ENCODE peak calls at places on chromosomes 13 and 19, in four cellular contexts. One of them, this sample, is unnamed.

GRCh38 chr13:44243198-44243852 is 130.3 kb upstream of the SERP2 start:
- DNase-seq in ascending aorta: no peak
- DNase-seq in lower lobe of right lung: peak
- DNase-seq in AG04449: no peak
- DNase-seq in this sample: no peak

GRCh38 chr13:33441015-33441414 is 155.5 kb upstream of the STARD13 start:
- DNase-seq in ascending aorta: no peak
- DNase-seq in lower lobe of right lung: no peak
- DNase-seq in AG04449: no peak
- DNase-seq in this sample: peak

GRCh38 chr19:13026478-13026999 is 31.3 kb downstream of the NFIX start:
- DNase-seq in ascending aorta: no peak
- DNase-seq in lower lobe of right lung: no peak
- DNase-seq in AG04449: no peak
- DNase-seq in this sample: no peak

GRCh38 chr13:48184260-48184659 is 48.7 kb upstream of the ITM2B start:
- DNase-seq in ascending aorta: no peak
- DNase-seq in lower lobe of right lung: no peak
- DNase-seq in AG04449: no peak
- DNase-seq in this sample: no peak

GRCh38 chr19:35288843-35289355 is 3.1 kb upstream of the MAG start:
- DNase-seq in ascending aorta: no peak
- DNase-seq in lower lobe of right lung: no peak
- DNase-seq in AG04449: no peak
- DNase-seq in this sample: no peak

GRCh38 chr19:15251010-15251748 is 18.9 kb upstream of the EPHX3 start:
- DNase-seq in ascending aorta: peak
- DNase-seq in lower lobe of right lung: no peak
- DNase-seq in AG04449: peak
- DNase-seq in this sample: peak

GRCh38 chr13:48730971-48731658 is 77.4 kb downstream of the CYSLTR2 start:
- DNase-seq in ascending aorta: no peak
- DNase-seq in lower lobe of right lung: no peak
- DNase-seq in AG04449: no peak
- DNase-seq in this sample: peak

GRCh38 chr19:11105014-11105636 is 15.9 kb downstream of the LDLR start:
- DNase-seq in ascending aorta: no peak
- DNase-seq in lower lobe of right lung: no peak
- DNase-seq in AG04449: no peak
- DNase-seq in this sample: no peak

GRCh38 chr13:19967619-19968018 is 9.1 kb downstream of the ZMYM2 start:
- DNase-seq in ascending aorta: no peak
- DNase-seq in lower lobe of right lung: no peak
- DNase-seq in AG04449: no peak
- DNase-seq in this sample: no peak

GRCh38 chr19:48171584-48172170 is 1.2 kb downstream of the ZSWIM9 start:
- DNase-seq in ascending aorta: no peak
- DNase-seq in lower lobe of right lung: no peak
- DNase-seq in AG04449: no peak
- DNase-seq in this sample: no peak

GRCh38 chr13:80338781-80339577 is 1.9 kb downstream of the SPRY2 start:
- DNase-seq in ascending aorta: peak
- DNase-seq in lower lobe of right lung: peak
- DNase-seq in AG04449: peak
- DNase-seq in this sample: peak

GRCh38 chr19:17348700-17349099 is 11.3 kb downstream of the GTPBP3 start:
- DNase-seq in ascending aorta: peak
- DNase-seq in lower lobe of right lung: no peak
- DNase-seq in AG04449: no peak
- DNase-seq in this sample: no peak

GRCh38 chr19:42474743-42475142 is 32.0 kb upstream of the CXCL17 start:
- DNase-seq in ascending aorta: no peak
- DNase-seq in lower lobe of right lung: no peak
- DNase-seq in AG04449: no peak
- DNase-seq in this sample: no peak

GRCh38 chr19:42473686-42474085 is 30.9 kb upstream of the CXCL17 start:
- DNase-seq in ascending aorta: no peak
- DNase-seq in lower lobe of right lung: no peak
- DNase-seq in AG04449: no peak
- DNase-seq in this sample: no peak

GRCh38 chr19:42477117-42477516 is 34.4 kb upstream of the CXCL17 start:
- DNase-seq in ascending aorta: no peak
- DNase-seq in lower lobe of right lung: no peak
- DNase-seq in AG04449: no peak
- DNase-seq in this sample: no peak

GRCh38 chr19:42477933-42478332 is 35.2 kb upstream of the CXCL17 start:
- DNase-seq in ascending aorta: no peak
- DNase-seq in lower lobe of right lung: no peak
- DNase-seq in AG04449: no peak
- DNase-seq in this sample: no peak

DNA sequence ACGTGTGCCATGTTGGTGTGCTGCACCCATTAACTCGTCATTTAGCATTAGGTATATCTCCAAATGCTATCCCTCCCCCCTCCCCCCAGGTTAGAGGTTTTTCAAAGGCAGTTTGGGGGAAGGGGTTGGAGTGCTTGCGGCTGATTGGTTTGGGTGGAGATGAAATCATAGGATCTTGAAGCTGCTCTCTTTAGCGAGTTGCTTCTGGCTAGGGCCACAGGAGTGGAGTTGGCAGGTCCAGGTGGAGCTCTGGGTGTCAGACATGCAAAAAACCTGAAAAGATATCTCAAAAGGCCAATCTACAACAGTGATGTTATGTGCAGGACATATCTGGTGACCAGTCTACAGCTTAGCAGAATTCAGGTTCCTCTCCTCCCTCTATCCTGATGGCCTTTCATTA is 32.6 kb upstream of the CXCL17 start:
- DNase-seq in ascending aorta: no peak
- DNase-seq in lower lobe of right lung: no peak
- DNase-seq in AG04449: no peak
- DNase-seq in this sample: no peak
- H3K4me3 ChIP-seq in ascending aorta: no peak
- H3K4me3 ChIP-seq in lower lobe of right lung: no peak
- H3K4me3 ChIP-seq in AG04449: no peak
- H3K4me3 ChIP-seq in this sample: no peak

DNA sequence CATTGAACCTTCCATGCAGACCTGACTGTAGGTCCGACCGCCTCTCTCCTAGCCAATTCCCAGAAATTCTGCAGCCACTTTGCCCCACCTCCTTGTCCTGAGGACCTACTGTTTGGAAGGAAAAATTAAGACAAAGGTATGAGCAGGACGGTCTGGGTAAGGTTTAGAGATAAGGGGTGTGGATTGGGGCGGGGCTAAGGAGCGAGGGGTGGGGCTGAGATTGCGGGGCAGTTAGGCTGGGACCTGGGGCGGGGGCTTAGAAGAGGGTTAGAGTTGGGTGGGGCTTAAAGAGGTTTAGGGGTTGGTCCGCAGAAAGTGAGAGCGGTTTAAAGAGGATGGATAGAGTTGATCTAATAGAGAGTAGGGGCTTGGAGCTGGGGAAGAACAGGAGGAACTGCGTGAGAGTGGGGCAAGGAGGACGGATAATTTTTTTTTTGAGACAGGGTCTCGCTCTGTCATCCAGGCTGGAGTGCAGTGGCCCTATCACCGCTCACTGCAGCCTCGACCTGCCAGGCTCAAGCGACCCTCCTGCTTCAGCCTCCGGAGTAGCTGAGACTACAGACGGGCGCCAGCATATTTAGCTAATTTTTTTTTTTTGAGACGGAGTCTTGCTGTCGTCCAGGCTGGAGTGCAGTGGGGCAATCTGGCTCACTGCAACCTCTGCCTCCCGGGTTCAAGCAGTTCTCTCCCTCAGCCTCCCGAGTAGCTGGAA is 1.7 kb upstream of the ZNF865 start:
- DNase-seq in ascending aorta: no peak
- DNase-seq in lower lobe of right lung: no peak
- DNase-seq in AG04449: no peak
- DNase-seq in this sample: no peak
- H3K4me3 ChIP-seq in ascending aorta: no peak
- H3K4me3 ChIP-seq in lower lobe of right lung: peak
- H3K4me3 ChIP-seq in AG04449: no peak
- H3K4me3 ChIP-seq in this sample: no peak

GRCh38 chr13:99983401-99984133 is 2.0 kb downstream of the ZIC2 start:
- DNase-seq in ascending aorta: no peak
- DNase-seq in lower lobe of right lung: no peak
- DNase-seq in AG04449: no peak
- DNase-seq in this sample: no peak
- H3K4me3 ChIP-seq in ascending aorta: no peak
- H3K4me3 ChIP-seq in lower lobe of right lung: no peak
- H3K4me3 ChIP-seq in AG04449: no peak
- H3K4me3 ChIP-seq in this sample: no peak

GRCh38 chr19:39970674-39971379 is at the start of gene PSMC4:
- DNase-seq in ascending aorta: peak
- DNase-seq in lower lobe of right lung: peak
- DNase-seq in AG04449: peak
- DNase-seq in this sample: peak

GRCh38 chr19:39968789-39969188 is 2.2 kb upstream of the PSMC4 start:
- DNase-seq in ascending aorta: peak
- DNase-seq in lower lobe of right lung: no peak
- DNase-seq in AG04449: no peak
- DNase-seq in this sample: no peak

GRCh38 chr19:39970424-39970673 is 616 bp upstream of the PSMC4 start:
- DNase-seq in ascending aorta: no peak
- DNase-seq in lower lobe of right lung: no peak
- DNase-seq in AG04449: no peak
- DNase-seq in this sample: no peak

GRCh38 chr19:39969266-39969665 is 1.7 kb upstream of the PSMC4 start:
- DNase-seq in ascending aorta: peak
- DNase-seq in lower lobe of right lung: no peak
- DNase-seq in AG04449: no peak
- DNase-seq in this sample: no peak

GRCh38 chr19:39969681-39970423 is 1.1 kb upstream of the PSMC4 start:
- DNase-seq in ascending aorta: no peak
- DNase-seq in lower lobe of right lung: no peak
- DNase-seq in AG04449: no peak
- DNase-seq in this sample: no peak
- H3K4me3 ChIP-seq in ascending aorta: peak
- H3K4me3 ChIP-seq in lower lobe of right lung: peak
- H3K4me3 ChIP-seq in AG04449: peak
- H3K4me3 ChIP-seq in this sample: peak

DNA sequence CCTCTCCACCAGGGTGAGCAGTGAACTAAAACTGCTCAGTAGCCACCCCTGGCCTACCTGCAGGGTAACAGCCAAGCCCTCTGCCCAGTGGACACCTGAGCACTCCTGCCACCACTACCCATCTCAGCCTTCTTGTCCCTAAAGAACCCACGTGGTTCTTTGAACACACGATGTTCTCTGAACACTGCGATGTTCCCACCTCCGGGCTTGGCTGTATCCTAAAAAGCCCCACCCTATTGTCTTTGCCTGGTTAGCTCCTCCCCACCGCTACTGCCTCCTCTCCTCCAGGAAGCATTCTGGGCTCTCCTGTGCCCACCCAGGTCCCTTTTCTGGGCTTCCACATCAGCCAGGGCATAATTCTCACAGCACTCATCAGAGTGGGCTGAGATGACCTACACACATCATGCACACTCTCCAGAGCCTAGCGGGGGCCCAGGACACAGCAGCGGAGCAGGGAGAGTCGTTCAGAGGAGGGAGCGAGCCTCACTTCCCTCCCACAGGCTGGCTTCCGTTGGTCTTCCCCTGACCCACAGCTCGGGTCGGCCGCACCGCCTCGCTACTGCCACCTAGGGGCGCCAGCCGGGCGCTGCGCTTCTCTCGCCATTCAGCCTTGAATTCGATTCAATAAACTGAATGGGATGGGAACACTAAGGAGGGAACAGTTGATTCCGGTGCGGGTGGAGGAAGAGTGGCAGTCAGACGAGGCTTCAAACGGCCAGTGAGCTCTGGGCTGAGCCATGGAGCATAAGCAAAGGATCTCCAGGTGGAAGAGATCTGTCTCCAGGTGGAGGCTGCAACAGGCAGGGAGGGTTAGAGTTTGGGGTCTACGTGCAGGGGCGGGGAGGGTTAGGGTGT is 3.2 kb downstream of the ELAVL1 start:
- DNase-seq in ascending aorta: peak
- DNase-seq in lower lobe of right lung: peak
- DNase-seq in AG04449: peak
- DNase-seq in this sample: peak
- H3K4me3 ChIP-seq in ascending aorta: peak
- H3K4me3 ChIP-seq in lower lobe of right lung: peak
- H3K4me3 ChIP-seq in AG04449: peak
- H3K4me3 ChIP-seq in this sample: peak

GRCh38 chr13:27639186-27639585 is 17.5 kb downstream of the POLR1D start:
- DNase-seq in ascending aorta: no peak
- DNase-seq in lower lobe of right lung: no peak
- DNase-seq in AG04449: no peak
- DNase-seq in this sample: no peak

GRCh38 chr13:27638521-27638920 is 16.8 kb downstream of the POLR1D start:
- DNase-seq in ascending aorta: no peak
- DNase-seq in lower lobe of right lung: no peak
- DNase-seq in AG04449: no peak
- DNase-seq in this sample: no peak

GRCh38 chr13:27641711-27642502 is 20.2 kb downstream of the POLR1D start:
- DNase-seq in ascending aorta: no peak
- DNase-seq in lower lobe of right lung: no peak
- DNase-seq in AG04449: no peak
- DNase-seq in this sample: no peak

GRCh38 chr13:27643334-27644158 is 21.9 kb downstream of the POLR1D start:
- DNase-seq in ascending aorta: no peak
- DNase-seq in lower lobe of right lung: no peak
- DNase-seq in AG04449: no peak
- DNase-seq in this sample: no peak

GRCh38 chr13:27644302-27644701 is 22.6 kb downstream of the POLR1D start:
- DNase-seq in ascending aorta: no peak
- DNase-seq in lower lobe of right lung: no peak
- DNase-seq in AG04449: peak
- DNase-seq in this sample: peak
- H3K4me3 ChIP-seq in ascending aorta: no peak
- H3K4me3 ChIP-seq in lower lobe of right lung: no peak
- H3K4me3 ChIP-seq in AG04449: no peak
- H3K4me3 ChIP-seq in this sample: no peak

GRCh38 chr13:99357149-99357596 is 50.0 kb upstream of the GPR183 start:
- DNase-seq in ascending aorta: no peak
- DNase-seq in lower lobe of right lung: no peak
- DNase-seq in AG04449: peak
- DNase-seq in this sample: no peak
- H3K4me3 ChIP-seq in ascending aorta: no peak
- H3K4me3 ChIP-seq in lower lobe of right lung: no peak
- H3K4me3 ChIP-seq in AG04449: no peak
- H3K4me3 ChIP-seq in this sample: no peak